ENCODE peak calls at places on chromosomes 1 and 21, in seven cellular contexts. E is transverse colon, D is neural progenitor cell, S is astrocyte, O is psoas muscle, M is hepatocyte, I is GM23338. B is an unnamed sample.

GRCh38 chr1:50084389-50084788 is 24.3 kb upstream of the ELAVL4 start:
- DNase-seq in E (no peak), D (no peak), S (no peak), O (no peak), M (no peak), I (peak; percentile 30), B (no peak)

GRCh38 chr1:96634863-96635262 is 86.7 kb upstream of the PTBP2 start:
- DNase-seq in E (no peak), D (no peak), S (peak; percentile 12), O (no peak), M (no peak), I (no peak), B (no peak)

GRCh38 chr21:42579456-42580075 is 65.9 kb downstream of the SLC37A1 start:
- DNase-seq in E (peak; percentile 8), D (no peak), S (no peak), O (no peak), M (no peak), I (no peak), B (no peak)

GRCh38 chr1:201028473-201028889 is 5.0 kb upstream of the KIF21B start:
- DNase-seq in E (peak; percentile 79), D (no peak), S (no peak), O (no peak), M (no peak), I (no peak), B (no peak)

GRCh38 chr1:171127481-171127880 is 36.8 kb downstream of the FMO3 start:
- DNase-seq in E (no peak), D (no peak), S (peak; percentile 90), O (no peak), M (no peak), I (no peak), B (peak; percentile 91)

GRCh38 chr1:23304140-23304620 is 39.9 kb downstream of the HNRNPR start:
- DNase-seq in E (no peak), D (no peak), S (no peak), O (no peak), M (no peak), I (no peak), B (no peak)

GRCh38 chr1:221706191-221706590 is 35.7 kb downstream of the DUSP10 start:
- DNase-seq in E (no peak), D (no peak), S (no peak), O (no peak), M (no peak), I (no peak), B (no peak)

GRCh38 chr1:241074507-241074906 is 282.5 kb downstream of the RGS7 start:
- DNase-seq in E (no peak), D (no peak), S (peak; percentile 30), O (no peak), M (no peak), I (peak; percentile 11), B (no peak)

GRCh38 chr1:22494943-22495579 is 43.4 kb downstream of the ZBTB40 start:
- DNase-seq in E (no peak), D (no peak), S (no peak), O (no peak), M (no peak), I (no peak), B (no peak)

GRCh38 chr1:36874271-36875017 is 159.9 kb downstream of the GRIK3 start:
- DNase-seq in E (no peak), D (no peak), S (no peak), O (no peak), M (no peak), I (no peak), B (no peak)

GRCh38 chr1:221994939-221995338 is 253.1 kb upstream of the DUSP10 start:
- DNase-seq in E (no peak), D (no peak), S (peak; percentile 97), O (no peak), M (no peak), I (no peak), B (peak; percentile 28)

GRCh38 chr1:157585984-157586383 is 11.9 kb downstream of the FCRL4 start:
- DNase-seq in E (no peak), D (peak; percentile 26), S (no peak), O (no peak), M (peak; percentile 18), I (peak; percentile 13), B (no peak)

GRCh38 chr1:219798283-219799030 is 129.9 kb downstream of the SLC30A10 start:
- DNase-seq in E (no peak), D (no peak), S (peak; percentile 79), O (no peak), M (no peak), I (no peak), B (no peak)

GRCh38 chr1:6005276-6005917 is 13.2 kb upstream of the NPHP4 start:
- DNase-seq in E (peak; percentile 1), D (no peak), S (no peak), O (peak; percentile 34), M (no peak), I (no peak), B (no peak)

GRCh38 chr1:93036672-93037071 is 42.4 kb upstream of the MTF2 start:
- DNase-seq in E (no peak), D (peak; percentile 25), S (no peak), O (no peak), M (no peak), I (peak; percentile 58), B (no peak)

GRCh38 chr1:40316595-40317393 is at the start of gene COL9A2:
- DNase-seq in E (peak; percentile 66), D (peak; percentile 64), S (no peak), O (no peak), M (peak; percentile 73), I (peak; percentile 55), B (no peak)

GRCh38 chr1:100700586-100700985 is 19.0 kb upstream of the VCAM1 start:
- DNase-seq in E (no peak), D (no peak), S (peak; percentile 24), O (no peak), M (no peak), I (no peak), B (no peak)

GRCh38 chr1:73662526-73662925 is 535.5 kb downstream of the LRRIQ3 start:
- DNase-seq in E (no peak), D (no peak), S (no peak), O (no peak), M (no peak), I (peak; percentile 1), B (no peak)

GRCh38 chr1:16031551-16031950 is 9.7 kb downstream of the CLCNKA start:
- DNase-seq in E (no peak), D (no peak), S (no peak), O (no peak), M (no peak), I (no peak), B (no peak)

GRCh38 chr1:212791261-212791675 is 309 bp downstream of the NSL1 start:
- DNase-seq in E (no peak), D (no peak), S (no peak), O (no peak), M (no peak), I (no peak), B (no peak)

GRCh38 chr1:3032970-3033794 is 11.9 kb downstream of the ACTRT2 start:
- DNase-seq in E (no peak), D (no peak), S (no peak), O (no peak), M (no peak), I (no peak), B (no peak)

GRCh38 chr21:32869459-32869858 is 97.9 kb upstream of the PAXBP1 start:
- DNase-seq in E (no peak), D (no peak), S (no peak), O (no peak), M (no peak), I (no peak), B (no peak)

GRCh38 chr1:36557041-36558000 is 74.6 kb upstream of the CSF3R start:
- DNase-seq in E (no peak), D (no peak), S (no peak), O (no peak), M (no peak), I (no peak), B (no peak)

GRCh38 chr1:57605933-57606332 is 182.1 kb upstream of the DAB1 start:
- DNase-seq in E (no peak), D (no peak), S (no peak), O (no peak), M (no peak), I (peak; percentile 49), B (no peak)
- H3K4me3 ChIP-seq in E (no peak overlapping the region), D (no peak overlapping the region), S (no peak overlapping the region), O (no peak overlapping the region), M (no peak overlapping the region), I (no peak overlapping the region), B (no peak overlapping the region)

DNA sequence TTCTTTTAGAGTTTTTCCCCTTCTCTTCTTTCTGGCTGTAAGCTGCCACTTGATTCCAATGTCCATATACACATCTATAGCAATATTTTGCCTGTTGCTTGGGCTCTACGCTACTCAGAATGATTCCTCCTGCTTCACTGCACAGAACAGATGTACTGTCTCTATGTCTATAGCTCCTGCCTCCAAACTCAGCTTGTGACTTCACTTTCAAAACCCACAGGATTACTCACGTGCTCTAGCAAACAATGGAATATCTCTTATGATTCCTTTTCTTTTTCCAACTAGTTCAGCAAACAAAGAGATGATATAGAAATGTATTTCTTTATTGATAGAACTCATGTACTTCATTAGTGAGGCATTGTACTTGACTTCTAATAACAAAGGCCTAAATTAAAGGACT is 80.5 kb upstream of the SOX13 start:
- DNase-seq in E (no peak), D (no peak), S (peak; percentile 38), O (no peak), M (no peak), I (no peak), B (no peak)
- TF ChIP-seq CTCF in E (no peak), D (no peak), S (no peak), O (no peak), M (no peak), I (no peak), B (no peak)

GRCh38 chr21:45220714-45221113 is 67.0 kb downstream of the POFUT2 start:
- DNase-seq in E (no peak), D (no peak), S (no peak), O (no peak), M (no peak), I (no peak), B (no peak)

GRCh38 chr21:45219517-45219916 is 68.2 kb downstream of the POFUT2 start:
- DNase-seq in E (no peak), D (no peak), S (peak; percentile 71), O (no peak), M (no peak), I (no peak), B (no peak)

GRCh38 chr21:45222001-45222400 is 65.7 kb downstream of the POFUT2 start:
- DNase-seq in E (no peak), D (no peak), S (no peak), O (no peak), M (no peak), I (no peak), B (no peak)

GRCh38 chr21:45217010-45217409 is 70.7 kb downstream of the POFUT2 start:
- DNase-seq in E (no peak), D (no peak), S (no peak), O (no peak), M (no peak), I (no peak), B (no peak)

DNA sequence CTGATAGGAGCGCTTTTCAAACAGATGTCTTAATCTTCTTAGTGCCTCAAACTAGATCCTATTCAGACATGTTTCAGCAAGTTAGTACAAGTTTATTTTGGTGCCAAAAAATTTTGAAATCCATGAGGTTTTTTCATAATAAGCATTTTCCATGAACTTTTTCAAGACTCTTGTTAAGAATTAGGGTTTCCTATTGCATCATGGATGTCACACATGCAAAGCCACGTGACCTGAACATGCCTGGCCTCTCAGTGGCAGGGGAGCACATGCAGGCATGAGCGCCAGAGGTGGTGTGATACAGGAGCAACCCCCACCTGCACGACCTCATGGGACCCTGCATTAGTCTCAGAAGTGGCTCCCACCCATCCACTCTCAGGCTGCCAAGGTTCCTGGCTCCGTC is 67.6 kb downstream of the POFUT2 start:
- DNase-seq in E (no peak), D (no peak), S (no peak), O (peak; percentile 69), M (no peak), I (no peak), B (no peak)
- H3K27me3 ChIP-seq in E (no peaks in the 10 kb centered on the region), D (no peaks in the 10 kb centered on the region), S (no peaks in the 10 kb centered on the region), O (no peaks in the 10 kb centered on the region), M (no peaks in the 10 kb centered on the region), I (no peaks in the 10 kb centered on the region), B (no peaks in the 10 kb centered on the region)

GRCh38 chr1:18786149-18786548 is 73.3 kb downstream of the TAS1R2 start:
- DNase-seq in E (no peak), D (no peak), S (no peak), O (no peak), M (no peak), I (no peak), B (no peak)
- H3K4me3 ChIP-seq in E (no peak overlapping the region), D (no peak overlapping the region), S (no peak overlapping the region), O (no peak overlapping the region), M (no peak overlapping the region), I (no peak overlapping the region), B (no peak overlapping the region)

B was measured in BJ.